ENCODE peak calls at places on chromosomes 2 and 18, in six cellular contexts. One of them, this sample, is unnamed.

GRCh38 chr2:40528564-40528963 is 76.7 kb upstream of the SLC8A1 start:
- DNase-seq in NCI-H1092: no peak
- DNase-seq in HEK293T: no peak
- DNase-seq in cerebellum: no peak
- DNase-seq in RPMI7951: no peak
- DNase-seq in T-helper 22 cell: no peak
- DNase-seq in this sample: no peak

GRCh38 chr2:31440764-31441163 is 26.2 kb upstream of the XDH start:
- DNase-seq in NCI-H1092: no peak
- DNase-seq in HEK293T: no peak
- DNase-seq in cerebellum: no peak
- DNase-seq in RPMI7951: peak
- DNase-seq in T-helper 22 cell: no peak
- DNase-seq in this sample: peak

GRCh38 chr2:113176696-113177355 is 3.1 kb downstream of the PSD4 start:
- DNase-seq in NCI-H1092: no peak
- DNase-seq in HEK293T: no peak
- DNase-seq in cerebellum: no peak
- DNase-seq in RPMI7951: no peak
- DNase-seq in T-helper 22 cell: no peak
- DNase-seq in this sample: no peak

GRCh38 chr18:31204833-31205232 is 42.2 kb upstream of the DSC1 start:
- DNase-seq in NCI-H1092: no peak
- DNase-seq in HEK293T: no peak
- DNase-seq in cerebellum: no peak
- DNase-seq in RPMI7951: no peak
- DNase-seq in T-helper 22 cell: no peak
- DNase-seq in this sample: no peak

GRCh38 chr2:9029721-9030120 is 26.2 kb upstream of the MBOAT2 start:
- DNase-seq in NCI-H1092: peak
- DNase-seq in HEK293T: peak
- DNase-seq in cerebellum: no peak
- DNase-seq in RPMI7951: no peak
- DNase-seq in T-helper 22 cell: no peak
- DNase-seq in this sample: no peak

GRCh38 chr18:9711361-9712129 is 3.4 kb downstream of the RAB31 start:
- DNase-seq in NCI-H1092: no peak
- DNase-seq in HEK293T: no peak
- DNase-seq in cerebellum: no peak
- DNase-seq in RPMI7951: no peak
- DNase-seq in T-helper 22 cell: no peak
- DNase-seq in this sample: no peak

GRCh38 chr2:107218208-107218607 is 332.2 kb upstream of the ST6GAL2 start:
- DNase-seq in NCI-H1092: no peak
- DNase-seq in HEK293T: no peak
- DNase-seq in cerebellum: no peak
- DNase-seq in RPMI7951: no peak
- DNase-seq in T-helper 22 cell: no peak
- DNase-seq in this sample: no peak

GRCh38 chr2:86788172-86788571 is 2.5 kb downstream of the CD8A start:
- DNase-seq in NCI-H1092: no peak
- DNase-seq in HEK293T: no peak
- DNase-seq in cerebellum: no peak
- DNase-seq in RPMI7951: no peak
- DNase-seq in T-helper 22 cell: no peak
- DNase-seq in this sample: no peak

GRCh38 chr2:10842506-10842905 is 29.9 kb upstream of the PDIA6 start:
- DNase-seq in NCI-H1092: no peak
- DNase-seq in HEK293T: no peak
- DNase-seq in cerebellum: no peak
- DNase-seq in RPMI7951: no peak
- DNase-seq in T-helper 22 cell: no peak
- DNase-seq in this sample: no peak

GRCh38 chr2:85717308-85718005 is 23.3 kb downstream of the GNLY start:
- DNase-seq in NCI-H1092: no peak
- DNase-seq in HEK293T: no peak
- DNase-seq in cerebellum: no peak
- DNase-seq in RPMI7951: peak
- DNase-seq in T-helper 22 cell: no peak
- DNase-seq in this sample: peak

GRCh38 chr2:223311889-223312288 is 259.9 kb downstream of the KCNE4 start:
- DNase-seq in NCI-H1092: no peak
- DNase-seq in HEK293T: no peak
- DNase-seq in cerebellum: no peak
- DNase-seq in RPMI7951: no peak
- DNase-seq in T-helper 22 cell: no peak
- DNase-seq in this sample: no peak

GRCh38 chr2:146037334-146037870 is 1517.5 kb upstream of the ZEB2 start:
- DNase-seq in NCI-H1092: no peak
- DNase-seq in HEK293T: no peak
- DNase-seq in cerebellum: no peak
- DNase-seq in RPMI7951: peak
- DNase-seq in T-helper 22 cell: no peak
- DNase-seq in this sample: no peak

GRCh38 chr2:226788064-226788463 is 11.6 kb downstream of the IRS1 start:
- DNase-seq in NCI-H1092: no peak
- DNase-seq in HEK293T: no peak
- DNase-seq in cerebellum: no peak
- DNase-seq in RPMI7951: no peak
- DNase-seq in T-helper 22 cell: no peak
- DNase-seq in this sample: no peak

GRCh38 chr2:198615972-198616371 is 811.6 kb downstream of the PLCL1 start:
- DNase-seq in NCI-H1092: no peak
- DNase-seq in HEK293T: no peak
- DNase-seq in cerebellum: no peak
- DNase-seq in RPMI7951: peak
- DNase-seq in T-helper 22 cell: no peak
- DNase-seq in this sample: no peak

GRCh38 chr2:200279857-200280256 is 26.6 kb upstream of the SPATS2L start:
- DNase-seq in NCI-H1092: no peak
- DNase-seq in HEK293T: no peak
- DNase-seq in cerebellum: no peak
- DNase-seq in RPMI7951: no peak
- DNase-seq in T-helper 22 cell: no peak
- DNase-seq in this sample: no peak

GRCh38 chr2:43034242-43034619 is 192.2 kb downstream of the ZFP36L2 start:
- DNase-seq in NCI-H1092: no peak
- DNase-seq in HEK293T: no peak
- DNase-seq in cerebellum: no peak
- DNase-seq in RPMI7951: no peak
- DNase-seq in T-helper 22 cell: no peak
- DNase-seq in this sample: no peak

GRCh38 chr2:45889053-45889452 is 237.6 kb downstream of the PRKCE start:
- DNase-seq in NCI-H1092: no peak
- DNase-seq in HEK293T: peak
- DNase-seq in cerebellum: no peak
- DNase-seq in RPMI7951: no peak
- DNase-seq in T-helper 22 cell: no peak
- DNase-seq in this sample: no peak

GRCh38 chr2:201280191-201281040 is 20.1 kb downstream of the CASP8 start:
- DNase-seq in NCI-H1092: no peak
- DNase-seq in HEK293T: no peak
- DNase-seq in cerebellum: no peak
- DNase-seq in RPMI7951: no peak
- DNase-seq in T-helper 22 cell: no peak
- DNase-seq in this sample: no peak

GRCh38 chr2:71690876-71691275 is 237.5 kb downstream of the DYSF start:
- DNase-seq in NCI-H1092: no peak
- DNase-seq in HEK293T: no peak
- DNase-seq in cerebellum: no peak
- DNase-seq in RPMI7951: no peak
- DNase-seq in T-helper 22 cell: no peak
- DNase-seq in this sample: no peak

GRCh38 chr2:42904576-42904876 is 112.1 kb upstream of the HAAO start:
- DNase-seq in NCI-H1092: no peak
- DNase-seq in HEK293T: no peak
- DNase-seq in cerebellum: no peak
- DNase-seq in RPMI7951: no peak
- DNase-seq in T-helper 22 cell: no peak
- DNase-seq in this sample: no peak

GRCh38 chr18:75322206-75322605 is 105.3 kb downstream of the SMIM21 start:
- DNase-seq in NCI-H1092: no peak
- DNase-seq in HEK293T: no peak
- DNase-seq in cerebellum: no peak
- DNase-seq in RPMI7951: no peak
- DNase-seq in T-helper 22 cell: no peak
- DNase-seq in this sample: no peak